ENCODE peak calls at places on chromosomes 11 and 22, in four cellular contexts. L is GM12892; P is activated effector memory CD4-positive, alpha-beta T cell treated with anti-CD3 and anti-CD28 coated beads, Interleukin-2, amount 50 U/mL, for 16 hours; H is NCI-H1092 treated with DMSO at 0.1 percent for 48 hours. G is an unnamed sample.

GRCh38 chr11:120384476-120384875 is 48.3 kb downstream of the ARHGEF12 start:
- DNase-seq in L (no peak), H (no peak), P (no peak), G (no peak)

GRCh38 chr11:64745219-64745522 is 1.2 kb upstream of the RASGRP2 start:
- DNase-seq in H (no peak), P (peak; percentile 90), L (peak; percentile 61), G (no peak)

GRCh38 chr11:614583-615452 is 932 bp downstream of the IRF7 start:
- DNase-seq in P (no peak), H (no peak), L (no peak), G (no peak)

GRCh38 chr11:68308068-68308467 is 4.3 kb upstream of the LRP5 start:
- DNase-seq in P (no peak), H (no peak), L (no peak), G (no peak)

GRCh38 chr11:22730319-22730718 is 63.9 kb downstream of the GAS2 start:
- DNase-seq in L (no peak), P (no peak), H (peak; percentile 39), G (no peak)

GRCh38 chr11:68840661-68841653 is 759 bp downstream of the CPT1A start:
- DNase-seq in L (no peak), H (no peak), P (peak; percentile 77), G (no peak)

GRCh38 chr11:77411238-77411637 is 62.7 kb downstream of the PAK1 start:
- DNase-seq in P (peak; percentile 66), H (no peak), L (peak; percentile 27), G (peak; percentile 2)

GRCh38 chr11:2904153-2905052 is 18.8 kb upstream of the CDKN1C start:
- DNase-seq in L (no peak), H (no peak), P (no peak), G (no peak)

GRCh38 chr11:34560511-34560910 is 46.9 kb upstream of the ELF5 start:
- DNase-seq in P (no peak), H (no peak), L (no peak), G (no peak)

GRCh38 chr11:68271781-68272608 is at the start of gene C11orf24:
- DNase-seq in L (peak; percentile 93), P (peak; percentile 98), H (peak; percentile 96), G (peak; percentile 79)

GRCh38 chr11:61922539-61922938 is 5.2 kb upstream of the RAB3IL1 start:
- DNase-seq in H (no peak), P (no peak), L (no peak), G (no peak)

GRCh38 chr22:35205141-35205775 is 52.0 kb upstream of the HMGXB4 start:
- DNase-seq in L (no peak), H (peak; percentile 18), P (no peak), G (no peak)

GRCh38 chr11:46246514-46246913 is 30.9 kb upstream of the CREB3L1 start:
- DNase-seq in L (no peak), H (no peak), P (no peak), G (no peak)

GRCh38 chr11:134482128-134482527 is 70.1 kb upstream of the B3GAT1 start:
- DNase-seq in H (no peak), P (no peak), L (no peak), G (no peak)

GRCh38 chr22:46884365-46884764 is 121.9 kb downstream of the TBC1D22A start:
- DNase-seq in P (no peak), H (no peak), L (no peak), G (no peak)

GRCh38 chr11:126466288-126467045 is 111.0 kb downstream of the ST3GAL4 start:
- DNase-seq in L (no peak), H (no peak), P (no peak), G (no peak)

GRCh38 chr22:49300951-49301397 is 526.7 kb downstream of the BRD1 start:
- DNase-seq in P (peak; percentile 41), H (no peak), L (no peak), G (no peak)

GRCh38 chr11:32792111-32792947 is 2.1 kb downstream of the CCDC73 start:
- DNase-seq in P (no peak), L (no peak), H (no peak), G (no peak)

GRCh38 chr11:28566643-28567042 is 458.5 kb downstream of the METTL15 start:
- DNase-seq in P (no peak), H (no peak), L (no peak), G (peak; percentile 60)

GRCh38 chr11:134819026-134819425 is 407.0 kb upstream of the B3GAT1 start:
- DNase-seq in L (no peak), P (no peak), H (no peak), G (no peak)

GRCh38 chr11:17263803-17264202 is 12.7 kb upstream of the NUCB2 start:
- DNase-seq in P (no peak), H (no peak), L (no peak), G (no peak)

GRCh38 chr11:72984448-72985077 is 157.6 kb downstream of the FCHSD2 start:
- DNase-seq in P (no peak), L (no peak), H (no peak), G (no peak)

GRCh38 chr11:73554677-73555320 is 43.1 kb downstream of the FAM168A start:
- DNase-seq in L (no peak), P (no peak), H (no peak), G (no peak)

GRCh38 chr11:19520681-19521080 is 192.0 kb upstream of the NAV2 start:
- DNase-seq in P (no peak), L (no peak), H (no peak), G (no peak)

GRCh38 chr22:33110562-33111163 is 52.5 kb upstream of the SYN3 start:
- DNase-seq in P (no peak), L (no peak), H (no peak), G (no peak)

GRCh38 chr22:44357296-44357961 is 44.7 kb upstream of the SHISAL1 start:
- DNase-seq in H (no peak), L (no peak), P (peak; percentile 22), G (no peak)

GRCh38 chr11:11366793-11367192 is 13.7 kb upstream of the CSNK2A3 start:
- DNase-seq in H (no peak), P (no peak), L (no peak), G (no peak)

GRCh38 chr11:20112291-20113146 is 47.8 kb downstream of the DBX1 start:
- DNase-seq in L (no peak), H (peak; percentile 18), P (no peak), G (peak; percentile 85)

GRCh38 chr22:18068381-18068988 is 9.3 kb upstream of the PEX26 start:
- DNase-seq in P (no peak), L (no peak), H (no peak), G (no peak)

GRCh38 chr11:94171693-94172440 is 43.2 kb downstream of the PANX1 start:
- DNase-seq in P (peak; percentile 73), L (no peak), H (no peak), G (no peak)